ENCODE peak calls at places on chromosomes 1 and 21, in six cellular contexts. F is bronchial epithelial cell, Z is hypothalamus, B is NCI-H69, D is hepatic stellate cell, A is G401. V is an unnamed sample.

GRCh38 chr1:168341576-168341975 is 60.9 kb downstream of the TBX19 start:
- DNase-seq in F (peak), Z (no peak), B (peak), D (peak), A (peak), V (no peak)

GRCh38 chr1:61174060-61174788 is 91.9 kb downstream of the NFIA start:
- DNase-seq in F (no peak), Z (no peak), B (peak), D (no peak), A (peak), V (no peak)

GRCh38 chr1:14894811-14895524 is 258.6 kb upstream of the TMEM51 start:
- DNase-seq in F (no peak), Z (no peak), B (peak), D (no peak), A (peak), V (no peak)

GRCh38 chr1:14009576-14009975 is 309.6 kb downstream of the PRDM2 start:
- DNase-seq in F (no peak), Z (no peak), B (no peak), D (no peak), A (no peak), V (no peak)

GRCh38 chr1:173191011-173191410 is 16.1 kb downstream of the TNFSF4 start:
- DNase-seq in F (peak), Z (no peak), B (no peak), D (no peak), A (no peak), V (no peak)

GRCh38 chr1:227378876-227379554 is 60.7 kb upstream of the CDC42BPA start:
- DNase-seq in F (no peak), Z (no peak), B (no peak), D (no peak), A (no peak), V (no peak)

GRCh38 chr1:119902775-119903442 is 6.6 kb upstream of the ADAM30 start:
- DNase-seq in F (no peak), Z (no peak), B (no peak), D (no peak), A (no peak), V (no peak)

GRCh38 chr21:34922487-34922886 is 126.6 kb downstream of the RUNX1 start:
- DNase-seq in F (no peak), Z (no peak), B (no peak), D (no peak), A (no peak), V (no peak)

GRCh38 chr1:160806109-160806665 is 10.2 kb downstream of the LY9 start:
- DNase-seq in F (no peak), Z (no peak), B (no peak), D (no peak), A (no peak), V (no peak)

GRCh38 chr1:158161458-158161857 is 19.2 kb upstream of the CD1D start:
- DNase-seq in F (no peak), Z (no peak), B (no peak), D (no peak), A (no peak), V (no peak)

GRCh38 chr1:187685338-187685737 is 856.6 kb downstream of the PLA2G4A start:
- DNase-seq in F (peak), Z (no peak), B (no peak), D (no peak), A (no peak), V (no peak)

GRCh38 chr1:85578321-85579295 is 2.0 kb upstream of the CCN1 start:
- DNase-seq in F (no peak), Z (no peak), B (peak), D (peak), A (peak), V (no peak)

GRCh38 chr1:204858381-204858821 is 12.3 kb upstream of the NFASC start:
- DNase-seq in F (no peak), Z (no peak), B (peak), D (no peak), A (no peak), V (no peak)

GRCh38 chr1:156673387-156674121 is 3.7 kb downstream of the NES start:
- DNase-seq in F (no peak), Z (no peak), B (peak), D (no peak), A (no peak), V (no peak)

GRCh38 chr1:223683586-223684487 is 18.3 kb upstream of the CAPN8 start:
- DNase-seq in F (peak), Z (peak), B (peak), D (no peak), A (peak), V (peak)

GRCh38 chr1:228400237-228400651 is 6.4 kb downstream of the TRIM11 start:
- DNase-seq in F (no peak), Z (no peak), B (no peak), D (no peak), A (no peak), V (no peak)

GRCh38 chr1:31562707-31563360 is 13.5 kb upstream of the TINAGL1 start:
- DNase-seq in F (peak), Z (no peak), B (no peak), D (no peak), A (no peak), V (no peak)

GRCh38 chr1:229582011-229582694 is 23.6 kb upstream of the ABCB10 start:
- DNase-seq in F (peak), Z (peak), B (peak), D (peak), A (peak), V (no peak)

GRCh38 chr1:11707621-11708276 is 16.2 kb downstream of the DRAXIN start:
- DNase-seq in F (no peak), Z (peak), B (peak), D (no peak), A (peak), V (no peak)

GRCh38 chr1:155458111-155458510 is 104.5 kb downstream of the ASH1L start:
- DNase-seq in F (no peak), Z (no peak), B (no peak), D (no peak), A (no peak), V (no peak)

GRCh38 chr21:41817228-41817627 is 50.4 kb upstream of the RIPK4 start:
- DNase-seq in F (peak), Z (peak), B (peak), D (peak), A (peak), V (no peak)

GRCh38 chr1:36300526-36300925 is 5.6 kb upstream of the SH3D21 start:
- DNase-seq in F (peak), Z (no peak), B (no peak), D (no peak), A (no peak), V (no peak)

GRCh38 chr1:151158311-151158710 is 1.9 kb downstream of the TNFAIP8L2 start:
- DNase-seq in F (no peak), Z (no peak), B (no peak), D (no peak), A (no peak), V (no peak)

GRCh38 chr1:230864441-230864840 is 3.9 kb downstream of the C1orf198 start:
- DNase-seq in F (no peak), Z (no peak), B (no peak), D (no peak), A (no peak), V (no peak)

GRCh38 chr21:42829954-42830353 is 49.4 kb downstream of the WDR4 start:
- DNase-seq in F (no peak), Z (no peak), B (no peak), D (no peak), A (no peak), V (no peak)

GRCh38 chr1:11979818-11980675 is at the start of gene MFN2:
- DNase-seq in F (peak), Z (peak), B (peak), D (peak), A (peak), V (peak)

GRCh38 chr1:63821650-63822049 is 47.8 kb downstream of the ROR1 start:
- DNase-seq in F (peak), Z (no peak), B (peak), D (no peak), A (no peak), V (no peak)

GRCh38 chr1:107184888-107185287 is 44.0 kb downstream of the NTNG1 start:
- DNase-seq in F (no peak), Z (no peak), B (no peak), D (no peak), A (no peak), V (no peak)